ENCODE peak calls at places on chromosome 7, in seven cellular contexts. W, P, T, O, B, U and L are unnamed samples.

GRCh38 chr7:116809636-116810266 is 52.6 kb upstream of the CAPZA2 start:
- DNase-seq in W (no peak), P (peak), T (peak), O (peak), B (peak), U (no peak), L (peak)

GRCh38 chr7:116030626-116031276 is at the start of gene TFEC:
- DNase-seq in W (no peak), P (no peak), T (no peak), O (no peak), B (no peak), U (no peak), L (no peak)

GRCh38 chr7:112449353-112449752 is 907 bp upstream of the IFRD1 start:
- DNase-seq in W (no peak), P (peak), T (no peak), O (peak), B (peak), U (no peak), L (no peak)

GRCh38 chr7:1936531-1937251 is 266.6 kb downstream of the ELFN1 start:
- DNase-seq in W (no peak), P (no peak), T (no peak), O (no peak), B (no peak), U (no peak), L (no peak)

GRCh38 chr7:36011588-36011965 is 141.5 kb upstream of the EEPD1 start:
- DNase-seq in W (no peak), P (no peak), T (no peak), O (no peak), B (no peak), U (no peak), L (no peak)

GRCh38 chr7:116315803-116316202 is 105.5 kb downstream of the TES start:
- DNase-seq in W (no peak), P (no peak), T (no peak), O (no peak), B (no peak), U (no peak), L (no peak)

GRCh38 chr7:139783647-139784385 is 6.0 kb upstream of the HIPK2 start:
- DNase-seq in W (no peak), P (no peak), T (no peak), O (no peak), B (no peak), U (no peak), L (no peak)

GRCh38 chr7:5495581-5496375 is 72.1 kb upstream of the TNRC18 start:
- DNase-seq in W (no peak), P (no peak), T (no peak), O (no peak), B (no peak), U (no peak), L (no peak)

GRCh38 chr7:37987732-37988131 is 67.3 kb downstream of the EPDR1 start:
- DNase-seq in W (no peak), P (no peak), T (no peak), O (no peak), B (no peak), U (no peak), L (no peak)

GRCh38 chr7:125605241-125605640 is 675.6 kb upstream of the POT1 start:
- DNase-seq in W (no peak), P (no peak), T (no peak), O (no peak), B (peak), U (no peak), L (no peak)

GRCh38 chr7:77788327-77788902 is 9.8 kb downstream of the TMEM60 start:
- DNase-seq in W (no peak), P (no peak), T (no peak), O (no peak), B (no peak), U (no peak), L (no peak)

GRCh38 chr7:126700807-126701604 is 551.7 kb downstream of the GRM8 start:
- DNase-seq in W (peak), P (peak), T (peak), O (peak), B (peak), U (no peak), L (peak)

GRCh38 chr7:35761882-35762720 is 38.8 kb upstream of the SEPTIN7 start:
- DNase-seq in W (no peak), P (no peak), T (peak), O (no peak), B (no peak), U (no peak), L (no peak)

GRCh38 chr7:133582766-133583523 is 330.1 kb downstream of the EXOC4 start:
- DNase-seq in W (no peak), P (no peak), T (no peak), O (no peak), B (no peak), U (no peak), L (no peak)

GRCh38 chr7:140512317-140513000 is 33.2 kb upstream of the MKRN1 start:
- DNase-seq in W (no peak), P (peak), T (peak), O (peak), B (peak), U (no peak), L (no peak)

GRCh38 chr7:111083423-111083822 is 7.5 kb upstream of the LRRN3 start:
- DNase-seq in W (peak), P (no peak), T (no peak), O (no peak), B (no peak), U (no peak), L (no peak)

GRCh38 chr7:155361947-155362346 is 64.3 kb downstream of the INSIG1 start:
- DNase-seq in W (no peak), P (no peak), T (no peak), O (no peak), B (no peak), U (no peak), L (no peak)

GRCh38 chr7:107242267-107242666 is 73.5 kb downstream of the HBP1 start:
- DNase-seq in W (no peak), P (no peak), T (no peak), O (no peak), B (no peak), U (no peak), L (no peak)

GRCh38 chr7:34900891-34901493 is 136.3 kb downstream of the DPY19L1 start:
- DNase-seq in W (no peak), P (peak), T (peak), O (peak), B (peak), U (peak), L (peak)

GRCh38 chr7:4882169-4882741 is 1.3 kb downstream of the RADIL start:
- DNase-seq in W (no peak), P (no peak), T (peak), O (no peak), B (peak), U (peak), L (peak)

GRCh38 chr7:50377356-50377755 is 72.8 kb downstream of the FIGNL1 start:
- DNase-seq in W (no peak), P (no peak), T (no peak), O (no peak), B (no peak), U (no peak), L (no peak)

GRCh38 chr7:112554591-112554990 is 73.8 kb downstream of the LSMEM1 start:
- DNase-seq in W (no peak), P (no peak), T (no peak), O (no peak), B (no peak), U (no peak), L (no peak)

GRCh38 chr7:114922151-114922651 is 307 bp downstream of the MDFIC start:
- DNase-seq in W (no peak), P (no peak), T (peak), O (no peak), B (no peak), U (peak), L (no peak)

GRCh38 chr7:149799397-149800168 is 26.2 kb upstream of the ZNF467 start:
- DNase-seq in W (no peak), P (peak), T (peak), O (no peak), B (peak), U (peak), L (peak)

DNA sequence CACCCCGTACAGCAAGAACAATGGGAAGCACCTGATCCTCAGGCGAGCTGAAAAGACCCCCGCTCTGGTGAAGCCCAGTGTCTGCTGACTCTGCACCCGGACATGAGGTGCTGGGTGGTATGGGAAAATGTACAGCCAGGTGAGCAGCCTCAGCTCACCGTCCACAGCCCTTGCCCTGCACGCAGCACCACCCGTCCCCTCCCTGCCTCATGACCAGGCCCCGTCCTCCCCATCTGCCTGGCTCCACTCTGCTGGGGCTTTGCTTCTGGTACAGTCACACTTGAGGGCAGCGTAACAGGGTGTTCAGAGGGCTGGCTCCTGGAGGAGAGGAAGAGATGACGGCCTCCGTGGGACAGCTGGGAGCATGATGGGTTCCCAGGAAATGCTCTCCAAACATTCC is 49.1 kb downstream of the NCAPG2 start:
- DNase-seq in W (no peak), P (no peak), T (no peak), O (no peak), B (peak), U (no peak), L (no peak)
- H3K4me3 ChIP-seq in W (no peak), P (no peak), T (no peak), O (no peak), B (no peak), U (no peak), L (no peak)

GRCh38 chr7:92034116-92034515 is 93.5 kb downstream of the AKAP9 start:
- DNase-seq in W (no peak), P (no peak), T (no peak), O (no peak), B (no peak), U (no peak), L (no peak)
- TF ChIP-seq YY1 in W (no peak), P (no peak), T (no peak), O (no peak), B (no peak), U (no peak), L (no peak)

GRCh38 chr7:363626-364025 is 73.7 kb downstream of the FOXL3 start:
- DNase-seq in W (no peak), P (no peak), T (no peak), O (no peak), B (no peak), U (no peak), L (no peak)

GRCh38 chr7:367351-367841 is 77.4 kb downstream of the FOXL3 start:
- DNase-seq in W (no peak), P (no peak), T (no peak), O (no peak), B (no peak), U (no peak), L (no peak)

GRCh38 chr7:366171-366916 is 76.4 kb downstream of the FOXL3 start:
- DNase-seq in W (no peak), P (no peak), T (peak), O (no peak), B (no peak), U (no peak), L (no peak)

GRCh38 chr7:364536-364935 is 74.6 kb downstream of the FOXL3 start:
- DNase-seq in W (no peak), P (no peak), T (no peak), O (no peak), B (no peak), U (no peak), L (no peak)

DNA sequence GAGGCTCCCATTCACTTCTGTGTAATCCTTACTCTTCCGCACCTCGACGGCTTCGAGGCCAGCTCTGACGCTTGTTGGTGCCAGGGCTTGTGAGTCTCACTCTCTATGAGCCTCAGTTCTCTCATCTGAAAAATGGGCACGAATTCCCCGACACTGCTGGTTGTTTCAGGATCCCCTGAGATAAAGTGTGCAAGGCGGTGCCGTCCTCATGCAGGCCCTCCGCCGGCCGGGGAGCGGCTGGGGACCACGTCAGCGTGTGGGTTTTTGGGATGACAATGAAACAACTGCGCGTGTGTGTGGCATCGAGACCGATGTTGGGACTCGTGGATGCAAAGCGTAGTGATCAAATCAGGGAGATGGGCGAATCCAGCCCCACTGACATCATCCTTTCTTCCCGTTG is 75.6 kb downstream of the FOXL3 start:
- DNase-seq in W (no peak), P (no peak), T (no peak), O (no peak), B (no peak), U (no peak), L (no peak)
- H3K4me3 ChIP-seq in W (no peak), P (no peak), T (no peak), O (no peak), B (no peak), U (no peak), L (no peak)

GRCh38 chr7:156430109-156430508 is 210.5 kb upstream of the RNF32 start:
- DNase-seq in W (no peak), P (no peak), T (no peak), O (no peak), B (no peak), U (no peak), L (no peak)
- TF ChIP-seq YY1 in W (no peak), P (no peak), T (no peak), O (no peak), B (no peak), U (no peak), L (no peak)

GRCh38 chr7:79211724-79212123 is 241.7 kb downstream of the MAGI2 start:
- DNase-seq in W (no peak), P (peak), T (no peak), O (no peak), B (no peak), U (no peak), L (no peak)
- H3K4me3 ChIP-seq in W (no peak), P (no peak), T (no peak), O (no peak), B (no peak), U (no peak), L (no peak)

DNA sequence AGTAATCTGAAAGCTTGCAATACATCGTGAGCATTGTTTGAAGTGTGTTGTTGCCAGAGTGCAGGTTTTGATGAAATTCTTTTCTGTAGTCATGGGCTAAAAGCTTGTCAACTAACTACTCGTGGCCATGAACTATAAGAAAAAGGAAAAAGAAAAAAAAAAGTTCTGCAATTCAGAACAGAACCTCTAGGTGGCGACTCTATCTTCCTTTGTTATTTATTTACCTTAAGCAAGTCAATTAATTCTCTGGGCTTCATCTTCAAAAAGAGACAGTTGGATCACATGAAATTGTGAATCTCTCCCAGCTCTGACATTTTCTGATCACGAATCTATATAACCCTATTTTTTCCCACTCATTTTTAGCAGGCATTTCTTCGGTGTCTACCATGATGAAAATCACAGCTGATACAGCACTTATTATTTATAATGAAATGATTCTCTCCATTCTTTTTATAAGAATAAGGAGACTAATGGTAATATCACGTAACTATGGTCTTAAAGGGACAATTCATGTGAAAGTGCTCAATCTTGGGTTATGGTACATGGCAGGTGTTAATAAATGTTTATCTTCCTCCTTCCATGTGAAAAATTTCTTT is 18.8 kb downstream of the TMEM196 start:
- DNase-seq in W (peak), P (peak), T (peak), O (peak), B (peak), U (no peak), L (peak)
- TF ChIP-seq YY1 in W (no peak), P (no peak), T (no peak), O (no peak), B (no peak), U (no peak), L (no peak)

GRCh38 chr7:151693140-151693539 is 173.4 kb upstream of the RHEB start:
- DNase-seq in W (no peak), P (no peak), T (no peak), O (no peak), B (no peak), U (no peak), L (no peak)

GRCh38 chr7:151692721-151693120 is 173.0 kb upstream of the RHEB start:
- DNase-seq in W (no peak), P (no peak), T (no peak), O (no peak), B (no peak), U (no peak), L (no peak)

GRCh38 chr7:151689196-151689971 is 169.7 kb upstream of the RHEB start:
- DNase-seq in W (no peak), P (no peak), T (no peak), O (no peak), B (no peak), U (no peak), L (no peak)

GRCh38 chr7:151690597-151690996 is 170.9 kb upstream of the RHEB start:
- DNase-seq in W (no peak), P (no peak), T (no peak), O (no peak), B (no peak), U (no peak), L (no peak)

DNA sequence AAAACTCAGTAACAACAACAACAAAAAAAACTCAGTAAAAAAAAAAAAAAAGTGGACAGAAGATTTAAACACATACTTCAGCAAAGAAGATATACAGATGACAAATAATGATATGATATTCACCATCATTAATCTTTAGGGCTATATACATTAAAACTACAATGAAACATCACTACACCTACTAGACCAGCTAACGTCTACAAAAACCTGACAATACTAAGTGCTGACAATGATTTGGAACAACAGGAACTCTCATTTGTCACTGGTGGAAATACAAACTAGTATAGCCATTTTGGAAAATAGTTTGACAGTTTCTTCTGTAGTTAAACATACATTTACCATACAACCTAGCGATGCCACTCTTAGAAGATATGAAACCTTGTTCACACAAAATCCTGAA is 171.8 kb upstream of the RHEB start:
- DNase-seq in W (no peak), P (no peak), T (no peak), O (no peak), B (no peak), U (no peak), L (no peak)
- H3K4me3 ChIP-seq in W (no peak), P (no peak), T (no peak), O (no peak), B (no peak), U (no peak), L (no peak)